ENCODE peak calls at places on chromosomes 2 and 18, in six cellular contexts. K is H1, O is psoas muscle, V is PC-9, N is transverse colon, G is fibroblast of lung. L is an unnamed sample.

GRCh38 chr2:393711-394696 is 106.1 kb upstream of the ALKAL2 start:
- DNase-seq in K (peak), O (no peak), V (peak), N (peak), G (no peak), L (no peak)

GRCh38 chr2:240806459-240806858 is 13.6 kb downstream of the KIF1A start:
- DNase-seq in K (no peak), O (no peak), V (no peak), N (no peak), G (no peak), L (no peak)

GRCh38 chr2:715847-716573 is 38.8 kb upstream of the TMEM18 start:
- DNase-seq in K (no peak), O (no peak), V (no peak), N (no peak), G (peak), L (no peak)

GRCh38 chr2:207848545-207848928 is 78.8 kb upstream of the FZD5 start:
- DNase-seq in K (no peak), O (no peak), V (no peak), N (no peak), G (no peak), L (no peak)

GRCh38 chr2:111618577-111618930 is 265.4 kb downstream of the ANAPC1 start:
- DNase-seq in K (no peak), O (peak), V (no peak), N (no peak), G (peak), L (no peak)

GRCh38 chr2:96698221-96698861 is 41.5 kb downstream of the LMAN2L start:
- DNase-seq in K (no peak), O (no peak), V (no peak), N (no peak), G (no peak), L (no peak)

GRCh38 chr2:235543126-235543750 is 49.4 kb downstream of the AGAP1 start:
- DNase-seq in K (no peak), O (no peak), V (peak), N (peak), G (no peak), L (no peak)

GRCh38 chr2:979286-979928 is 28.8 kb downstream of the SNTG2 start:
- DNase-seq in K (no peak), O (no peak), V (no peak), N (no peak), G (no peak), L (no peak)

GRCh38 chr18:58505181-58505580 is 123.7 kb downstream of the ALPK2 start:
- DNase-seq in K (no peak), O (no peak), V (no peak), N (no peak), G (no peak), L (no peak)

GRCh38 chr2:175461839-175462238 is 280.3 kb upstream of the ATP5MC3 start:
- DNase-seq in K (no peak), O (no peak), V (no peak), N (no peak), G (no peak), L (no peak)

GRCh38 chr18:52288403-52289004 is 51.5 kb upstream of the DCC start:
- DNase-seq in K (peak), O (no peak), V (no peak), N (peak), G (no peak), L (no peak)

GRCh38 chr2:240701736-240702639 is 10.3 kb downstream of the AQP12A start:
- DNase-seq in K (no peak), O (peak), V (no peak), N (no peak), G (no peak), L (no peak)

GRCh38 chr18:64519191-64519590 is 370.3 kb upstream of the LINC00305 start:
- DNase-seq in K (no peak), O (no peak), V (no peak), N (no peak), G (no peak), L (no peak)

GRCh38 chr2:112887904-112888303 is 23.1 kb upstream of the IL37 start:
- DNase-seq in K (no peak), O (no peak), V (no peak), N (no peak), G (peak), L (no peak)

GRCh38 chr2:11839916-11840315 is 93.5 kb downstream of the LPIN1 start:
- DNase-seq in K (no peak), O (no peak), V (no peak), N (no peak), G (no peak), L (no peak)

GRCh38 chr18:26723986-26724385 is 141.5 kb downstream of the AQP4 start:
- DNase-seq in K (no peak), O (no peak), V (no peak), N (no peak), G (no peak), L (no peak)

GRCh38 chr2:147456729-147457128 is 388.1 kb upstream of the ACVR2A start:
- DNase-seq in K (no peak), O (no peak), V (no peak), N (no peak), G (no peak), L (no peak)

GRCh38 chr2:125959047-125959446 is 696.9 kb upstream of the GYPC start:
- DNase-seq in K (peak), O (no peak), V (no peak), N (no peak), G (no peak), L (no peak)

GRCh38 chr2:121246704-121247255 is 38.2 kb downstream of the TFCP2L1 start:
- DNase-seq in K (no peak), O (no peak), V (no peak), N (no peak), G (no peak), L (no peak)

GRCh38 chr18:32730620-32731021 is 42.2 kb downstream of the KLHL14 start:
- DNase-seq in K (no peak), O (no peak), V (no peak), N (no peak), G (no peak), L (no peak)

GRCh38 chr18:47990981-47991380 is 60.5 kb upstream of the SMAD2 start:
- DNase-seq in K (no peak), O (no peak), V (no peak), N (no peak), G (no peak), L (no peak)

GRCh38 chr18:50636366-50637057 is 76.6 kb downstream of the MAPK4 start:
- DNase-seq in K (no peak), O (no peak), V (no peak), N (no peak), G (no peak), L (no peak)

GRCh38 chr2:204986641-204987040 is 441.4 kb downstream of the PARD3B start:
- DNase-seq in K (no peak), O (no peak), V (no peak), N (no peak), G (no peak), L (no peak)

GRCh38 chr2:207251573-207252192 is 85.9 kb upstream of the KLF7 start:
- DNase-seq in K (no peak), O (no peak), V (no peak), N (no peak), G (no peak), L (no peak)

GRCh38 chr2:122100371-122101150 is 345.1 kb downstream of the TSN start:
- DNase-seq in K (peak), O (no peak), V (no peak), N (no peak), G (peak), L (no peak)

GRCh38 chr2:127293758-127294562 is at the start of gene ERCC3:
- DNase-seq in K (peak), O (peak), V (peak), N (peak), G (peak), L (no peak)

GRCh38 chr18:48639772-48640432 is 101.1 kb downstream of the CTIF start:
- DNase-seq in K (no peak), O (no peak), V (no peak), N (no peak), G (no peak), L (no peak)

GRCh38 chr2:68911246-68911645 is 40.0 kb upstream of the BMP10 start:
- DNase-seq in K (no peak), O (no peak), V (no peak), N (no peak), G (no peak), L (no peak)

GRCh38 chr2:9627310-9627709 is 3.5 kb downstream of the YWHAQ start:
- DNase-seq in K (no peak), O (no peak), V (no peak), N (no peak), G (peak), L (no peak)

GRCh38 chr2:96962567-96963203 is 23.7 kb downstream of the FAM178B start:
- DNase-seq in K (no peak), O (no peak), V (no peak), N (peak), G (no peak), L (no peak)

GRCh38 chr18:31675404-31675803 is 9.0 kb downstream of the B4GALT6 start:
- DNase-seq in K (no peak), O (no peak), V (no peak), N (no peak), G (no peak), L (no peak)

GRCh38 chr2:176122633-176123482 is at the start of gene HOXD9:
- DNase-seq in K (no peak), O (peak), V (no peak), N (peak), G (no peak), L (no peak)

GRCh38 chr2:46724107-46724506 is 191.5 kb downstream of the MCFD2 start:
- DNase-seq in K (no peak), O (no peak), V (no peak), N (no peak), G (no peak), L (no peak)

GRCh38 chr2:46720592-46721185 is 194.9 kb downstream of the MCFD2 start:
- DNase-seq in K (no peak), O (no peak), V (no peak), N (no peak), G (no peak), L (no peak)

GRCh38 chr2:46719499-46719898 is 196.1 kb downstream of the MCFD2 start:
- DNase-seq in K (no peak), O (no peak), V (no peak), N (no peak), G (peak), L (no peak)

GRCh38 chr2:46723346-46723745 is 192.3 kb downstream of the MCFD2 start:
- DNase-seq in K (no peak), O (no peak), V (no peak), N (no peak), G (no peak), L (no peak)

GRCh38 chr2:46722142-46722541 is 193.5 kb downstream of the MCFD2 start:
- DNase-seq in K (no peak), O (no peak), V (no peak), N (no peak), G (no peak), L (no peak)
- H3K4me3 ChIP-seq in K (no peak), O (no peak), V (no peak), N (no peak), G (no peak), L (no peak)

GRCh38 chr18:72089432-72089831 is 454.7 kb downstream of the CBLN2 start:
- DNase-seq in K (no peak), O (no peak), V (no peak), N (no peak), G (no peak), L (no peak)
- TF ChIP-seq CTCF in K (no peak), O (no peak), V (no peak), N (no peak), G (no peak), L (no peak)

DNA sequence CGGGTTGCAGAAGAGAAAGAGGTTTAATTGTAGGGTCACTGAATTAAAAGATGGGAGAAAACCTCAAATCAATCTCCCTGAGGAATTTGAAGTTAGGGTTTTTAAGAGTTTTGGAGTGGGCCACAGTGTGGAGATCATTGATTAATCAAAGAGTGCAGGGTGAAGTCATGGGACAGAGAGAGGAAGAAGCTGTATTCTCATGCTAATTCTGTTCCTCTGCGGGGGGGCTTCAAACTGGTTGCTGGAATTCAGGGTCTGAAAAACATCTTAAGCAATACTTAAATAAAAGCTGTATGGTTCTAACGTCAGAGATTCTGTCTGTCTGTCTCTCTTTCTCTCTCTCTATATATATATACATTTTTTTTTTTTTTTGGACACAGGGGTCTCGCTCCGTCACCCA is 169.8 kb upstream of the SPATS2L start:
- DNase-seq in K (no peak), O (no peak), V (no peak), N (no peak), G (no peak), L (no peak)
- H3K4me3 ChIP-seq in K (no peak), O (no peak), V (no peak), N (no peak), G (no peak), L (no peak)

DNA sequence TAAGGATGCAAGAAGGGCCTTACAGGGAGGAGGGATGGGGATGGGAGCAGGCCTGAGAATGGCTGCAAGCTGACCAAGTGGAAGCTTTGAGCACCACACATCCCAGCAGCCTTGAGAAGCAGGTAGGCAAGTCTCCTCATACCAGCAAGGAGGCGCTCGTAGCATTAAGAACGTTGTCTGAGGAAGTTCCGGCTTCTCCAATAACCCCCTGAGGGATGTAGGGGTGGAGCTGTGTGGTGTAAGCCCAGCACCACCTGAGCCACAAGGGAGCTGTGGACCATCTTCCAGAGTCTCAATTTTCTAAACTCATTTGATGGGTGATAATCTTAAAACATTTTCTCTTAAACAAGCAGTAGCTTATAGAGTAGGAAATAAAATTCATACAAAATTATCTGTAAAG is 50.6 kb downstream of the ST3GAL5 start:
- DNase-seq in K (no peak), O (no peak), V (no peak), N (no peak), G (no peak), L (no peak)
- TF ChIP-seq CTCF in K (peak), O (no peak), V (no peak), N (no peak), G (no peak), L (no peak)

DNA sequence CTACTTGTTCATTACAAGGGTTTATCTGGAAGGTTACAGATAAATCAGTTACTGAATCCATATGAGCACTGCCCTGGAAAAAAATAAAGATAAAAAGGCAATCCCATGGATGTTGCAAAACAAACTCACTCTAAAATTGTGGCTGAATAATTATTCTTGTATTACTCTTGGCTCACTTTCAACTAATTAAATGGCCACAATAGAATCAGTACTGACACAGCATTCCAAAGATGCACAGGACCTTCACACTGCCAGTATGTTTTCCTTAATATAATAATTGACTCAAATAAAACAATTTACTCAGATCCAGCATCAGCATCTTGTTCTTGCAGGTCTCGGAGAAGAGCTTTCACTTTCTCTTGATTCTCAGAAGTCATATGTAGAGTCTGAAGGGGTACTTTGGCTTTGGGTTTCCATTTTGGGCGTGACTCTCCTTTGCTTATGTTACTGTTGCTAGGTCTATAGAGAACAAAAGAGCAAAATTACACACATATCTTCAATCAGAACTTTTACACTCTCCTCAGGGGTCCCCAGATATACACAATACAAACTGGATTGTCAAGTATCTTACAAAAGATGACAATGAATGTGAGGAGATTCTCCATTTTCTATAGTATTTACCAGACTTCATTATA is 12.6 kb downstream of the DHX57 start:
- DNase-seq in K (no peak), O (no peak), V (no peak), N (no peak), G (no peak), L (no peak)
- H3K4me3 ChIP-seq in K (no peak), O (no peak), V (no peak), N (no peak), G (no peak), L (no peak)

DNA sequence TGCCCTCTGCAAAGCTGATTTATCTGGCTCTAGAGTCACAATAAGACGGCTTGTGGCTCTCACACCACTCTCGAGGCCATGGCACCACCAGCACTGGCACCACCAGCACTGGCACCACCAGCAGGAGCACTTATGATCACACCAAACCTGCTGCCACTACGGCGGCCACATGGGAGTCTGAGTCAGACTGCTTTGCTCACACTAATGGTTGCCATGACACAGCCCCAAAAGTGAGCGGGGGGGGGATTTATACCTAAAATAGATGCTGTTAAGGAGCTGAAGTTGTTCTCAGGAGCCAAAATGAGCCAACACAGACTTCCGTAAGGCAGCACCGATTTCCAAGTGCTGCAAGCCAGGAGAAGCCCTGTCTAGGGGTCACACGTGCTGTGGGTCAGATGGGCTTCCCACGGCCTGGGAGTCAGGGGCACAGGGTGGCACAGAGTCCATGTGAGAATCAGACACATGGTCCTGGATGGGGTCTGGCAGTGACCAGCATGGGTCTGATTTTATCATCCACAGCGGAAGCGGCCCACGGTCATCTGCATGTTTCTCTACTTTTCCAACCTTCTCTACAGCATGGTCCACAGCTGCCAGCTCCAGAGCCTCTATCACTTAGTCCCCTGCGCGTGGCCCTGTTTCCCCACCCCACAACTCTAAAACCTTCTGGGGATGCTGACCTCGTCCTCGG is 16.7 kb downstream of the DNMT3A start:
- DNase-seq in K (no peak), O (peak), V (no peak), N (no peak), G (peak), L (no peak)
- TF ChIP-seq CTCF in K (no peak), O (no peak), V (no peak), N (no peak), G (no peak), L (no peak)

DNA sequence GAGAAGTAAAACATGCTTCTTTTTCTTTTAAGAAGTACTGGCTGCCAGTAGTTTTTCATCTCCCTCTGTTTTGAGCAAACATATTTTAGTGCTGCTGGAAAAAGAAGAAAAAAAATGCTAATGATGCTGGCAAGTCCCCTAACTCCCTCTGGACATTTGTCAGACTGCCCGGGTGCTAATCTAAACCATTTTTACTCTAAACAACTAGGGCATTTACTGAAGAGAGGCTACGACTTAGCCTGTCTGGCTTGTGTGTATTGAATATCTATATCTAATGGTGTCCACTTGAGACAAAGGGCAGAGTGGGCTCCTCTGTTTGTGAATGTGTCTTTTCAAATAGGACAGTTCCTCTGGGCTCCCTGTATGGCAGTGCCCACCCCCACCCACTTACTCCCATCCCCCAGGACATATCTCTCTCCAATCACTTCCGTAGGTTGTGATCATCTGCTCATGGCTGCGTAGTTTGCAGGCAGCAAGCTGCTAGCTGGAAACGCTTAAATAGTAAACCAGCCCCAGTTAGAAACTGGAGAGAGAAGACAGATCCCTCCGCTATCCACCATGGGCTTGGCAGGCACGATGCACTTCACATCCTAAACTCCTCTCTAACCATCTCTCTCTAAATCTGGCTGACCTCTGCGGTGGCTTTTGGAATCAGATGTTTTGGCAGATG is 58.4 kb downstream of the DOCK10 start:
- DNase-seq in K (no peak), O (no peak), V (no peak), N (no peak), G (peak), L (no peak)
- H3K4me3 ChIP-seq in K (no peak), O (peak), V (no peak), N (peak), G (peak), L (no peak)